ENCODE peak calls at places on chromosomes 2 and 18, in five cellular contexts. One of them, this sample, is unnamed.

GRCh38 chr2:191512202-191512601 is 165.7 kb upstream of the NABP1 start:
- DNase-seq in WTC11: no peak
- DNase-seq in K562: no peak
- DNase-seq in GM12878: no peak
- DNase-seq in HepG2: no peak
- DNase-seq in this sample: no peak

GRCh38 chr2:29459445-29460179 is 344.4 kb downstream of the CLIP4 start:
- DNase-seq in WTC11: no peak
- DNase-seq in K562: no peak
- DNase-seq in GM12878: no peak
- DNase-seq in HepG2: no peak
- DNase-seq in this sample: no peak

GRCh38 chr18:42105382-42105781 is 150.3 kb downstream of the PIK3C3 start:
- DNase-seq in WTC11: no peak
- DNase-seq in K562: no peak
- DNase-seq in GM12878: no peak
- DNase-seq in HepG2: no peak
- DNase-seq in this sample: no peak

GRCh38 chr2:168054657-168055056 is 192.7 kb downstream of the STK39 start:
- DNase-seq in WTC11: no peak
- DNase-seq in K562: no peak
- DNase-seq in GM12878: no peak
- DNase-seq in HepG2: no peak
- DNase-seq in this sample: no peak

GRCh38 chr18:25561923-25562322 is 210.0 kb upstream of the ZNF521 start:
- DNase-seq in WTC11: peak; percentile 21
- DNase-seq in K562: peak; percentile 35
- DNase-seq in GM12878: no peak
- DNase-seq in HepG2: peak; percentile 12
- DNase-seq in this sample: peak; percentile 2

GRCh38 chr2:240958366-240959213 is 39.8 kb upstream of the SNED1 start:
- DNase-seq in WTC11: no peak
- DNase-seq in K562: no peak
- DNase-seq in GM12878: no peak
- DNase-seq in HepG2: no peak
- DNase-seq in this sample: no peak

GRCh38 chr2:96427917-96428316 is 77.2 kb downstream of the NEURL3 start:
- DNase-seq in WTC11: no peak
- DNase-seq in K562: no peak
- DNase-seq in GM12878: no peak
- DNase-seq in HepG2: peak; percentile 72
- DNase-seq in this sample: peak; percentile 57

GRCh38 chr2:129319422-129319717 is 660.1 kb upstream of the RAB6C start:
- DNase-seq in WTC11: no peak
- DNase-seq in K562: no peak
- DNase-seq in GM12878: no peak
- DNase-seq in HepG2: no peak
- DNase-seq in this sample: no peak

GRCh38 chr18:9852266-9853081 is 33.3 kb upstream of the TXNDC2 start:
- DNase-seq in WTC11: no peak
- DNase-seq in K562: no peak
- DNase-seq in GM12878: no peak
- DNase-seq in HepG2: no peak
- DNase-seq in this sample: no peak

GRCh38 chr2:225025917-225026571 is 16.2 kb downstream of the DOCK10 start:
- DNase-seq in WTC11: no peak
- DNase-seq in K562: no peak
- DNase-seq in GM12878: no peak
- DNase-seq in HepG2: no peak
- DNase-seq in this sample: peak; percentile 30

GRCh38 chr18:34028341-34028740 is 196.4 kb downstream of the NOL4 start:
- DNase-seq in WTC11: no peak
- DNase-seq in K562: no peak
- DNase-seq in GM12878: no peak
- DNase-seq in HepG2: no peak
- DNase-seq in this sample: no peak

GRCh38 chr2:175690113-175690716 is 311.9 kb downstream of the LNPK start:
- DNase-seq in WTC11: peak; percentile 21
- DNase-seq in K562: peak; percentile 66
- DNase-seq in GM12878: peak; percentile 4
- DNase-seq in HepG2: peak; percentile 72
- DNase-seq in this sample: no peak

GRCh38 chr2:121038431-121038830 is 246.6 kb downstream of the TFCP2L1 start:
- DNase-seq in WTC11: no peak
- DNase-seq in K562: no peak
- DNase-seq in GM12878: no peak
- DNase-seq in HepG2: no peak
- DNase-seq in this sample: no peak

GRCh38 chr2:180205616-180206271 is 198.6 kb upstream of the CWC22 start:
- DNase-seq in WTC11: no peak
- DNase-seq in K562: no peak
- DNase-seq in GM12878: no peak
- DNase-seq in HepG2: no peak
- DNase-seq in this sample: no peak

GRCh38 chr18:76530391-76530790 is 35.3 kb upstream of the ZNF516 start:
- DNase-seq in WTC11: no peak
- DNase-seq in K562: no peak
- DNase-seq in GM12878: no peak
- DNase-seq in HepG2: no peak
- DNase-seq in this sample: no peak

GRCh38 chr2:218398437-218399390 is 954 bp upstream of the CTDSP1 start:
- DNase-seq in WTC11: peak; percentile 42
- DNase-seq in K562: peak; percentile 54
- DNase-seq in GM12878: no peak
- DNase-seq in HepG2: peak; percentile 68
- DNase-seq in this sample: peak; percentile 73

GRCh38 chr2:230751062-230751461 is 38.4 kb downstream of the CAB39 start:
- DNase-seq in WTC11: no peak
- DNase-seq in K562: no peak
- DNase-seq in GM12878: no peak
- DNase-seq in HepG2: no peak
- DNase-seq in this sample: no peak

GRCh38 chr18:47968721-47969120 is 38.3 kb upstream of the SMAD2 start:
- DNase-seq in WTC11: no peak
- DNase-seq in K562: no peak
- DNase-seq in GM12878: no peak
- DNase-seq in HepG2: no peak
- DNase-seq in this sample: peak; percentile 31

GRCh38 chr2:69253033-69253535 is 133.9 kb downstream of the GFPT1 start:
- DNase-seq in WTC11: no peak
- DNase-seq in K562: no peak
- DNase-seq in GM12878: no peak
- DNase-seq in HepG2: no peak
- DNase-seq in this sample: no peak

GRCh38 chr2:75403991-75404428 is 156.7 kb downstream of the EVA1A start:
- DNase-seq in WTC11: no peak
- DNase-seq in K562: peak; percentile 27
- DNase-seq in GM12878: peak; percentile 36
- DNase-seq in HepG2: peak; percentile 61
- DNase-seq in this sample: peak; percentile 17

GRCh38 chr18:2112435-2113045 is 458.8 kb downstream of the METTL4 start:
- DNase-seq in WTC11: no peak
- DNase-seq in K562: no peak
- DNase-seq in GM12878: no peak
- DNase-seq in HepG2: no peak
- DNase-seq in this sample: no peak

GRCh38 chr2:102735431-102736130 is 26.2 kb upstream of the TMEM182 start:
- DNase-seq in WTC11: no peak
- DNase-seq in K562: no peak
- DNase-seq in GM12878: no peak
- DNase-seq in HepG2: peak; percentile 57
- DNase-seq in this sample: no peak

GRCh38 chr2:85791704-85792565 is 38.1 kb downstream of the ATOH8 start:
- DNase-seq in WTC11: peak; percentile 6
- DNase-seq in K562: no peak
- DNase-seq in GM12878: no peak
- DNase-seq in HepG2: no peak
- DNase-seq in this sample: no peak

GRCh38 chr2:222561817-222562424 is 94.0 kb downstream of the FARSB start:
- DNase-seq in WTC11: peak; percentile 56
- DNase-seq in K562: peak; percentile 22
- DNase-seq in GM12878: peak; percentile 13
- DNase-seq in HepG2: peak; percentile 41
- DNase-seq in this sample: peak; percentile 53

GRCh38 chr2:33525666-33526065 is 49.2 kb downstream of the RASGRP3 start:
- DNase-seq in WTC11: no peak
- DNase-seq in K562: no peak
- DNase-seq in GM12878: no peak
- DNase-seq in HepG2: no peak
- DNase-seq in this sample: no peak

DNA sequence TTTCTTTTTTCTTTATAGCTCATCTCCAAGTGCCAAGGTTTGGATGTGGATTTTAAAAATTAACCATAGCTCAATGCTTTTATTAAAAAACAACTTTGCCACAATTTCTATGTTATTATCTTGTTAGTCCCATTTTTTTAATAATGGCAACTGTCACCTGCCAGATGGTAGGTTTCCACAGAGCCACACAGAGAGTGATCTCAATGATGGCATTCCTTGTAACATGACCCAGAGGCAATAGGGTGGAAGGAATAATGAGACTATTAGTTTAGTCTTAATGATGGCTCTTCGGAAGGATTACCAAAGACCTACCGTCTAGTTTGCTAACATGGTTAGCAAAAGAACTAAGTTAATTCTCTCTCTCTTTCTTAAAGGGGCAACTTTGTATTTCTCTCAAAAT is 64.0 kb downstream of the REL start:
- DNase-seq in WTC11: no peak
- DNase-seq in K562: no peak
- DNase-seq in GM12878: no peak
- DNase-seq in HepG2: no peak
- DNase-seq in this sample: no peak
- TF ChIP-seq ESRRA in WTC11: no peak
- TF ChIP-seq ESRRA in K562: no peak
- TF ChIP-seq ESRRA in GM12878: no peak
- TF ChIP-seq ESRRA in HepG2: no peak
- TF ChIP-seq ESRRA in this sample: no peak

GRCh38 chr18:35949903-35950627 is 22.4 kb upstream of the RMP24 start:
- DNase-seq in WTC11: peak; percentile 80
- DNase-seq in K562: peak; percentile 67
- DNase-seq in GM12878: no peak
- DNase-seq in HepG2: peak; percentile 56
- DNase-seq in this sample: peak; percentile 59
- TF ChIP-seq ESRRA in WTC11: no peak
- TF ChIP-seq ESRRA in K562: no peak
- TF ChIP-seq ESRRA in GM12878: no peak
- TF ChIP-seq ESRRA in HepG2: no peak
- TF ChIP-seq ESRRA in this sample: no peak

GRCh38 chr2:138125306-138125900 is 161.1 kb downstream of the HNMT start:
- DNase-seq in WTC11: no peak
- DNase-seq in K562: no peak
- DNase-seq in GM12878: no peak
- DNase-seq in HepG2: no peak
- DNase-seq in this sample: no peak

GRCh38 chr2:138123741-138124140 is 159.5 kb downstream of the HNMT start:
- DNase-seq in WTC11: no peak
- DNase-seq in K562: no peak
- DNase-seq in GM12878: no peak
- DNase-seq in HepG2: no peak
- DNase-seq in this sample: no peak

GRCh38 chr2:138122891-138123290 is 158.6 kb downstream of the HNMT start:
- DNase-seq in WTC11: no peak
- DNase-seq in K562: no peak
- DNase-seq in GM12878: no peak
- DNase-seq in HepG2: no peak
- DNase-seq in this sample: no peak

GRCh38 chr2:138124521-138124920 is 160.2 kb downstream of the HNMT start:
- DNase-seq in WTC11: no peak
- DNase-seq in K562: no peak
- DNase-seq in GM12878: no peak
- DNase-seq in HepG2: no peak
- DNase-seq in this sample: no peak

DNA sequence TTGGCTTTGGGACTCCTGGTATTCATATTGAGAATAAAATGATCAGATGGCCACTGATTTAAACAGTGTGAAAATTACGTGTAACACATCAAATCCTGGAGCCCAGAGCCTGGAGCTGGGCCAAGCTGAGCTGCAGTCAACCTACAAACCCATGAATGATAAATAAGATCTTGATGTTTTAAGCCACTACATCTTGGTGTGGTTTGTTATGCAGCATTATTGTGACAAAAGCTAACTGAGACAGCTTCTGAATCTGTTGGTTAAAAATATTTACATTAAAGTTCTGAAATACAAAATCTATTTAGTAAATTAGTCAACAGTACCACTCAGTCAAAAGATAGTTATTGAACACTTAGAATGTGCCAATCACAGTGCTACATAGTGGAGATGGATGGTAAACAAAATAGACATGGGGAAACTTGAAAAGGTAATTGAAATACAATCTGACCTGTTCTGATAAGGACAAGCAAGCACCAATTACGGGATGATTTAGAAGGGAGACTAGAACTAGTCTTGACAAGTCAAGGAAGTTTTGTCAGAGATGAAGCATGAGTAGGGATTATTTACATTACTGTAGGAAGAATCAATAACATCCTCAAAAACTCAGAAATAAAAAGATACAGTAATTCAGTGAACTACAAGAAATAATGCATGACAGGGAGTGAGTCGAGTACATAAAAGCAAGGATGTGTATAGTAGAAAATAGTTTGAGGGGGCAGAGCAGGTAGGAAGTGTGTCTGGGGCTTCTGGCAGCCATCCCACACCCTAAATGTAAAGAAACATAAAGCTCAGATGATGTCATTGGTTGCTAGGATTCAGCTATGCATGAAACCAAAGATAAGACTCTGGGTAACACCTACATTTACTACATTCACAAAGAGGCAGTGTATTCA is 157.7 kb downstream of the HNMT start:
- DNase-seq in WTC11: no peak
- DNase-seq in K562: no peak
- DNase-seq in GM12878: no peak
- DNase-seq in HepG2: peak; percentile 49
- DNase-seq in this sample: no peak
- TF ChIP-seq ESRRA in WTC11: no peak
- TF ChIP-seq ESRRA in K562: no peak
- TF ChIP-seq ESRRA in GM12878: no peak
- TF ChIP-seq ESRRA in HepG2: no peak
- TF ChIP-seq ESRRA in this sample: no peak

DNA sequence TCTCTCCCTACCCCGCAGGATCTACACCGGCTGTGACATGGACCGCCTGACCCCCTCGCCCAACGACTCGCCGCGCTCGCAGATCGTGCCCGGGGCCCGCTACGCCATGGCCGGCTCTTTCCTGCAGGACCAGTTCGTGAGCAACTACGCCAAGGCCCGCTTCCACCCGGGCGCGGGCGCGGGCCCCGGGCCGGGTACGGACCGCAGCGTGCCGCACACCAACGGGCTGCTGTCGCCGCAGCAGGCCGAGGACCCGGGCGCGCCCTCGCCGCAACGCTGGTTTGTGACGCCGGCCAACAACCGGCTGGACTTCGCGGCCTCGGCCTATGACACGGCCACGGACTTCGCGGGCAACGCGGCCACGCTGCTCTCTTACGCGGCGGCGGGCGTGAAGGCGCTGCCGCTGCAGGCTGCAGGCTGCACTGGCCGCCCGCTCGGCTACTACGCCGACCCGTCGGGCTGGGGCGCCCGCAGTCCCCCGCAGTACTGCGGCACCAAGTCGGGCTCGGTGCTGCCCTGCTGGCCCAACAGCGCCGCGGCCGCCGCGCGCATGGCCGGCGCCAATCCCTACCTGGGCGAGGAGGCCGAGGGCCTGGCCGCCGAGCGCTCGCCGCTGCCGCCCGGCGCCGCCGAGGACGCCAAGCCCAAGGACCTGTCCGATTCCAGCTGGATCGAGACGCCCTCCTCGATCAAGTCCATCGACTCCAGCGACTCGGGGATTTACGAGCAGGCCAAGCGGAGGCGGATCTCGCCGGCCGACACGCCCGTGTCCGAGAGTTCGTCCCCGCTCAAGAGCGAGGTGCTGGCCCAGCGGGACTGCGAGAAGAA is 7.5 kb downstream of the TBR1 start:
- DNase-seq in WTC11: peak; percentile 53
- DNase-seq in K562: no peak
- DNase-seq in GM12878: no peak
- DNase-seq in HepG2: no peak
- DNase-seq in this sample: no peak
- TF ChIP-seq ESRRA in WTC11: no peak
- TF ChIP-seq ESRRA in K562: no peak
- TF ChIP-seq ESRRA in GM12878: no peak
- TF ChIP-seq ESRRA in HepG2: no peak
- TF ChIP-seq ESRRA in this sample: no peak